ENCODE peak calls at places on chromosomes 13 and 19, in seven cellular contexts. G is suprapubic skin, R is H1, S is tibial nerve, M is ovary, V is stomach, L is A549. P is an unnamed sample.

GRCh38 chr13:92963029-92963428 is 263.6 kb upstream of the GPC6 start:
- DNase-seq in S (no peak), G (no peak), M (no peak), R (no peak), V (no peak), L (no peak), P (no peak)

GRCh38 chr19:5358173-5358800 is 17.7 kb upstream of the PTPRS start:
- DNase-seq in R (no peak), G (no peak), L (no peak), V (no peak), M (no peak), S (no peak), P (no peak)

GRCh38 chr19:57317503-57317902 is 2.8 kb upstream of the ZNF543 start:
- DNase-seq in L (no peak), S (no peak), M (no peak), R (no peak), V (no peak), G (no peak), P (no peak)

GRCh38 chr13:31046711-31047279 is 114.3 kb downstream of the TEX26 start:
- DNase-seq in G (peak; percentile 70), R (no peak), L (no peak), M (peak; percentile 47), V (no peak), S (no peak), P (no peak)

GRCh38 chr19:14166448-14166847 is 30.1 kb upstream of the ASF1B start:
- DNase-seq in S (no peak), G (no peak), V (no peak), L (no peak), R (no peak), M (no peak), P (no peak)

GRCh38 chr13:80074811-80075210 is 266.1 kb downstream of the SPRY2 start:
- DNase-seq in M (no peak), V (no peak), S (no peak), G (no peak), R (no peak), L (no peak), P (no peak)

GRCh38 chr19:6767357-6768235 is at the start of gene SH2D3A:
- DNase-seq in R (peak; percentile 98), M (no peak), L (peak; percentile 77), G (peak; percentile 91), V (peak; percentile 96), S (no peak), P (no peak)

GRCh38 chr19:50427997-50428425 is 4.7 kb upstream of the MYBPC2 start:
- DNase-seq in S (peak; percentile 68), R (peak; percentile 84), V (peak; percentile 92), G (peak; percentile 89), M (peak; percentile 76), L (no peak), P (peak; percentile 93)

GRCh38 chr19:18762125-18763023 is 28.7 kb downstream of the COMP start:
- DNase-seq in L (no peak), G (no peak), V (peak; percentile 98), M (peak; percentile 61), R (no peak), S (peak; percentile 60), P (no peak)

GRCh38 chr19:38792250-38793111 is 3.5 kb downstream of the LGALS7B start:
- DNase-seq in L (no peak), R (peak; percentile 70), V (peak; percentile 39), M (no peak), G (peak; percentile 78), S (no peak), P (no peak)

GRCh38 chr19:34259367-34259865 is 5.1 kb downstream of the GARRE1 start:
- DNase-seq in L (no peak), S (no peak), G (no peak), V (no peak), R (no peak), M (no peak), P (no peak)

DNA sequence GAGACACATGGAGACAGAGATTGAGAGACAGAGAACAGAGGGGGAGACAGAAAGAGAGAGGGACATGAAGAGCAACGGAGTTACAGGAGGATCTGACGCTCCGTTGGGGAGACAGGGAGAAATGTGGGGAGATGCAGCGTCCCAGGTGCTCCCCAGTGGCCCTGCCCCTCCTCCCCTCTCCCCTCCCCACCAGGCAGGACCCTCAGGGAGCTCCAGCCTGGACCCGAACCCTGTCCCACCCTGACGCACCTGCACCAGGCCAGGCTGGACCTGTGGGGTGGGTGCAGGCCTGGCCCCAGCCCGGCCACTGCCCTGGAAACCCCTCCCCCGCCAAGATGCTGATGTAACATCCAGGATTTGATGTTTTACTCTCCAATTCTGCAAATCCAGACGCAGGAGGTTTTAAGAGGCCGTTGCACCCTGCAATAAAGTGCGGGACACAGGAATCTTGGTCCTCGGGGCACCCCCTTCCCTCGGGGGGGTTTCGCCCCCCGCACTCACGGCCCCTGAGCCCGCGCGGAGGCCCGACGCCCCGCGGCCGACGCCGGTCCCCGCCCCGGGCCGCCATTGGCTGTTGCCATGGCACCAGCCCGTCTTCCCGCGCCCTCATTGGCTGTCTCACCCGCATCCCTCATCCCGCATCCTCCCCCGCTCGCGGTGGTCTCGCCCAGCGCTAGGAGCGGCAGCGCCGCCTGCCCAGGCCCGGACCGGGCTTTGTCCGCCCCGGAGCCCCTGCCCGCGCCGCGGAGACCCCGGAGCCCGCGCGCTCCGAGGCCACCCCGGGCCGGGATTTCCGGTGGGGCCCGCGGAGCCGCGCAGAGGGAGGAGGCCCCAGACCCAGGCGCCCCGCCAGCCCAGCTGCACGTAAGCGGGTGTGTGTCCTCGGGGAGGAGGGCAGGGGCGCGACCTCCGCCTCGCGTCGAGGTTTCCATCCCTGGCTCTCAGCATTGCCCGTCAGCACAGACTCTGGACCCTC is at the start of gene APC2:
- DNase-seq in L (peak; percentile 54), M (no peak), V (no peak), G (no peak), S (no peak), R (peak; percentile 93), P (no peak)
- TF ChIP-seq EP300 in L (no peak), M (no peak), V (no peak), G (no peak), S (no peak), R (peak; percentile 54), P (no peak)

GRCh38 chr19:48446579-48446978 is 796 bp downstream of the GRWD1 start:
- DNase-seq in R (no peak), M (no peak), L (no peak), S (no peak), G (no peak), V (no peak), P (no peak)

GRCh38 chr19:48444933-48445194 is 919 bp upstream of the GRWD1 start:
- DNase-seq in L (no peak), G (no peak), R (no peak), S (no peak), M (no peak), V (no peak), P (no peak)

GRCh38 chr19:48445256-48445605 is 552 bp upstream of the GRWD1 start:
- DNase-seq in L (peak; percentile 98), V (no peak), S (peak; percentile 49), G (peak; percentile 64), R (peak; percentile 53), M (peak; percentile 57), P (no peak)

GRCh38 chr19:48444129-48444932 is 1.5 kb upstream of the GRWD1 start:
- DNase-seq in G (peak; percentile 65), S (no peak), V (no peak), R (no peak), L (no peak), M (peak; percentile 32), P (no peak)

GRCh38 chr19:48445606-48446481 is at the start of gene GRWD1:
- DNase-seq in G (peak; percentile 96), R (peak; percentile 91), V (peak; percentile 91), S (peak; percentile 88), L (peak; percentile 100), M (peak; percentile 94), P (peak; percentile 98)
- TF ChIP-seq EP300 in G (no peak), R (no peak), V (no peak), S (peak; percentile 93), L (no peak), M (no peak), P (no peak)

GRCh38 chr19:1027953-1028902 is 1.8 kb downstream of the CNN2 start:
- DNase-seq in R (peak; percentile 77), L (peak; percentile 43), S (no peak), V (peak; percentile 80), M (peak; percentile 83), G (peak; percentile 88), P (no peak)

GRCh38 chr19:1032264-1032867 is 6.0 kb downstream of the CNN2 start:
- DNase-seq in V (no peak), R (no peak), L (no peak), S (no peak), M (no peak), G (no peak), P (no peak)

GRCh38 chr19:1027020-1027952 is 878 bp downstream of the CNN2 start:
- DNase-seq in R (no peak), V (no peak), M (no peak), S (no peak), G (no peak), L (no peak), P (no peak)

GRCh38 chr19:1020868-1021425 is at the start of gene TMEM259:
- DNase-seq in V (peak; percentile 98), L (peak; percentile 75), R (peak; percentile 97), M (peak; percentile 98), S (peak; percentile 96), G (peak; percentile 98), P (peak; percentile 98)

DNA sequence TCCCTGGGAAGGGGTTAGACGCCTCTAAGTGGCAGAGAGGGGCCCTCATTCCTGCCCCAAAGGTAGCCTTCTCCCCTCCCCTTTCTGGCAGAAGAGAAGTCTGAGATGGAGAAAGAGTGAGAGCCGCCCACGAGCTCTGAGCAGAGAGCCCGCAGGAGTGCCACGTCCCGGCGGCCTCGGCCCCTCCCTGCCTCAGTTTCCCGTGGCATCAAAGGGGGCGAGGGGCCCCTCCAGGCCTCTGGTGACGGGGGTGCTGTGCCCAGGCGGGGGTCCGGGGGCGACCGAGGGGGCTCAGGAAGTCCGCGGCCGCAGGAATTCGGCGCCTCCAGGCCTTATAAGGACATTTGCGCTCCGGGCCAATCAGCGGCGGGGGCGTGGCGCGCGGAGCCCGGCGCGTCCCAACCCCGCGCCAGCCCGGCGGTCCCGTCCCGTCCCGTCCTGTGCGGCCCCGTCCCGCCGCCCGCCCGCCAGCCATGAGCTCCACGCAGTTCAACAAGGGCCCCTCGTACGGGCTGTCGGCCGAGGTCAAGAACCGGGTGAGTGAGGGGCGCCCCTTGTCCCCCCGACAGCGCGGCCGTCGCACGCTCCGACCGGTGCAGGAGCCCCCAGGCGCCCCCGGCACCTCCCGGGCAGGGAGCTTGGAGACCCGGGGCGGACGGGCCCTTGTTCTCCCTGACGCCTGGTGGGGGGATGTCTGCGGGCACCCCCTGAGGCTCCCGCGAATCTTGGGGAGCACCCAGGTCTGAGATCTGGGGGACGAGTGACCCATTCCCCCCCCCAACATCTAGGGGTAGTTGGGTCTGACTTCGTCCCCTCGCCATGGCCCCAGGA is at the start of gene CNN2:
- DNase-seq in S (peak; percentile 71), L (peak; percentile 69), G (peak; percentile 88), M (peak; percentile 84), V (peak; percentile 88), R (peak; percentile 92), P (no peak)
- TF ChIP-seq EP300 in S (no peak), L (no peak), G (no peak), M (no peak), V (no peak), R (peak; percentile 83), P (no peak)

GRCh38 chr13:26528527-26528926 is 29.0 kb upstream of the WASF3 start:
- DNase-seq in L (no peak), R (no peak), S (no peak), V (no peak), M (no peak), G (no peak), P (no peak)
- TF ChIP-seq EP300 in L (no peak), R (no peak), S (no peak), V (no peak), M (no peak), G (no peak), P (no peak)